ENCODE peak calls at places on chromosomes 1 and 21, in ten cellular contexts. J is fibroblast of lung, C is neural progenitor cell, F is H9, B is cardiac muscle cell, L is pancreas, I is keratinocyte, S is brain microvascular endothelial cell, R is heart left ventricle, V is H1. H is an unnamed sample.

GRCh38 chr1:244050835-244051444 is at the start of gene ZBTB18:
- DNase-seq in J (peak; percentile 70), C (peak; percentile 69), F (no peak), B (no peak), L (peak; percentile 31), I (no peak), S (peak; percentile 62), R (no peak), V (no peak), H (no peak)

GRCh38 chr1:54588377-54588776 is 34.9 kb downstream of the FAM151A start:
- DNase-seq in J (no peak), C (no peak), F (no peak), B (no peak), L (no peak), I (no peak), S (no peak), R (no peak), V (no peak), H (no peak)

GRCh38 chr1:54464477-54465146 is 58.4 kb upstream of the SSBP3 start:
- DNase-seq in J (no peak), C (no peak), F (peak; percentile 77), B (no peak), L (no peak), I (no peak), S (no peak), R (no peak), V (peak; percentile 52), H (no peak)

GRCh38 chr1:42941640-42942330 is 16.9 kb downstream of the SLC2A1 start:
- DNase-seq in J (peak; percentile 71), C (no peak), F (no peak), B (no peak), L (peak; percentile 75), I (peak; percentile 81), S (peak; percentile 65), R (peak; percentile 86), V (no peak), H (peak; percentile 76)

GRCh38 chr1:153903841-153904455 is 18.8 kb downstream of the GATAD2B start:
- DNase-seq in J (peak; percentile 40), C (no peak), F (no peak), B (no peak), L (no peak), I (no peak), S (no peak), R (no peak), V (no peak), H (no peak)

GRCh38 chr1:203557958-203558760 is 64.2 kb downstream of the OPTC start:
- DNase-seq in J (peak; percentile 98), C (no peak), F (no peak), B (peak; percentile 19), L (no peak), I (peak; percentile 91), S (peak; percentile 95), R (no peak), V (no peak), H (peak; percentile 60)

GRCh38 chr1:72485786-72486185 is 203.4 kb upstream of the NEGR1 start:
- DNase-seq in J (peak; percentile 81), C (no peak), F (no peak), B (no peak), L (no peak), I (no peak), S (no peak), R (no peak), V (no peak), H (no peak)

GRCh38 chr1:165442053-165442452 is 2.9 kb downstream of the RXRG start:
- DNase-seq in J (no peak), C (peak; percentile 31), F (no peak), B (no peak), L (no peak), I (no peak), S (no peak), R (no peak), V (no peak), H (no peak)

GRCh38 chr1:30304080-30304479 is 419.3 kb downstream of the MATN1 start:
- DNase-seq in J (no peak), C (no peak), F (no peak), B (no peak), L (no peak), I (no peak), S (no peak), R (no peak), V (no peak), H (no peak)

GRCh38 chr1:55103891-55104290 is 64.5 kb downstream of the PCSK9 start:
- DNase-seq in J (no peak), C (no peak), F (no peak), B (no peak), L (no peak), I (no peak), S (no peak), R (no peak), V (no peak), H (no peak)

GRCh38 chr1:8571200-8571984 is 246.0 kb downstream of the RERE start:
- DNase-seq in J (peak; percentile 78), C (peak; percentile 61), F (no peak), B (peak; percentile 45), L (peak; percentile 47), I (no peak), S (peak; percentile 66), R (no peak), V (no peak), H (no peak)

GRCh38 chr1:195766709-195767108 is 841.5 kb downstream of the KCNT2 start:
- DNase-seq in J (peak; percentile 64), C (no peak), F (no peak), B (no peak), L (no peak), I (no peak), S (no peak), R (no peak), V (no peak), H (no peak)

GRCh38 chr1:214446772-214447556 is 104.4 kb downstream of the PTPN14 start:
- DNase-seq in J (peak; percentile 84), C (peak; percentile 46), F (peak; percentile 92), B (no peak), L (peak; percentile 49), I (no peak), S (peak; percentile 89), R (no peak), V (peak; percentile 62), H (no peak)

GRCh38 chr21:41885341-41886024 is 6.3 kb upstream of the PRDM15 start:
- DNase-seq in J (peak; percentile 65), C (no peak), F (no peak), B (peak; percentile 20), L (no peak), I (no peak), S (no peak), R (no peak), V (no peak), H (no peak)

GRCh38 chr1:207033302-207033701 is 746 bp upstream of the C1orf116 start:
- DNase-seq in J (no peak), C (no peak), F (no peak), B (no peak), L (no peak), I (no peak), S (no peak), R (no peak), V (no peak), H (no peak)
- H3K27ac ChIP-seq in J (no peak overlapping the region), C (no peak overlapping the region), F (no peak overlapping the region), B (no peak overlapping the region), L (peak overlapping the region; percentile 92), I (peak overlapping the region; percentile 72), S (no peak overlapping the region), R (no peak overlapping the region), V (peak overlapping the region; percentile 55), H (no peak overlapping the region)

DNA sequence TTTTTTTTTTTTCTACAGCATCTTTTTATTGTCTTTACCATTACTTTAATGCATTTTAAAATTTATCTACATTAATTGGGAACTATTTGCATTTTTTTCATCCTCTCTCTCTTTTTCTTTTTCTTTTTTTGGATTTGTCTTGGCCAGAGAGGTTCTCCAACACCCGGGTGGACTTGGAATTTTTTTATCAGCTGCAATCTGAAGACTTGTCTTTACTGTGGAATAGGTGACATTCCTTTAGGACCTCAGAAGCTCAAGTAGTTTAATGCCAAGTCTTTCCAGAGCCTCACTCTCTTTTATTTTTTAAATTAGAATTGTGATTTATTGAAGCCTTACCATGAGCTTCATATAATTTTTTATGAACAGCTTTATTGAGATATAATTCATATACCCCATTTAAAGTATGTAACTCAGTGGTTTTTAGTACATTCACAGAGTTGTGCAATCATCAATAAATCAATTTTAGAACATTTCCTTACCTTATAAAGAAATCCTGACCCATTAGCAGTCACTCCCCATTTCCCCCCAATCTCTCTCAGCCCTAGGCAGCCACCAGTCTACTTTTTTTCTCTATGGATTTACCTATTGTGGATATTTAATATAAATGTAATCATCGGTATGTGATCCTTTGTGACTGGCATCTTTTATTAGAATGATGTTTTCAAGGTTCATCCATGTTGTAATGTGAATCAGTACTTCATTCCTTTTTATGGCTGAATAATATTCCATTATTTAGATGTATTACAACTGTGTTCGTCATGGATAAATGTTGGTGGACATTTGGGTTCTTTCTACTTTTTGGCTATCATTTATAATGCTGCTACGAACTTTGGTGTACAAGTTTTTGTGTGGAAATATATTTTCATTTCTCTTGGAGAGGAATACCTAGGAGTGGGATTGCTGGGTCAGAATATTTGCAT is 6.2 kb downstream of the TUFT1 start:
- DNase-seq in J (no peak), C (no peak), F (no peak), B (no peak), L (no peak), I (no peak), S (no peak), R (no peak), V (no peak), H (no peak)
- H3K27ac ChIP-seq in J (peak overlapping the region; percentile 39), C (no peak overlapping the region), F (peak overlapping the region; percentile 44), B (no peak overlapping the region), L (peak overlapping the region; percentile 67), I (peak overlapping the region; percentile 73), S (no peak overlapping the region), R (no peak overlapping the region), V (peak overlapping the region; percentile 65), H (peak overlapping the region; percentile 53)

GRCh38 chr1:44389437-44389836 is 15.6 kb upstream of the RNF220 start:
- DNase-seq in J (no peak), C (no peak), F (no peak), B (no peak), L (no peak), I (no peak), S (no peak), R (no peak), V (no peak), H (no peak)
- H3K27ac ChIP-seq in J (no peak overlapping the region), C (no peak overlapping the region), F (no peak overlapping the region), B (no peak overlapping the region), L (no peak overlapping the region), I (no peak overlapping the region), S (no peak overlapping the region), R (no peak overlapping the region), V (no peak overlapping the region), H (no peak overlapping the region)

GRCh38 chr1:26544156-26544555 is 14.6 kb downstream of the RPS6KA1 start:
- DNase-seq in J (no peak), C (no peak), F (no peak), B (no peak), L (no peak), I (no peak), S (no peak), R (no peak), V (no peak), H (no peak)
- H3K27ac ChIP-seq in J (no peak overlapping the region), C (no peak overlapping the region), F (no peak overlapping the region), B (no peak overlapping the region), L (peak overlapping the region; percentile 77), I (peak overlapping the region; percentile 20), S (no peak overlapping the region), R (no peak overlapping the region), V (no peak overlapping the region), H (no peak overlapping the region)

H was measured in heart right ventricle.